ENCODE peak calls at places on chromosomes 13 and 19, in ten cellular contexts. W is K562, J is IMR-90, Z is uterus, C is stomach, R is sigmoid colon, E is body of pancreas, U is A549, I is right lobe of liver, B is breast epithelium. A is an unnamed sample.

GRCh38 chr13:28493740-28494536 is 990 bp downstream of the FLT1 start:
- DNase-seq in E (no peak), B (no peak), R (no peak), C (no peak), I (no peak), U (no peak), Z (no peak), J (no peak), W (no peak), A (no peak)

GRCh38 chr19:36059180-36059910 is 4.6 kb downstream of the WDR62 start:
- DNase-seq in Z (no peak), R (no peak), W (no peak), C (no peak), B (no peak), J (no peak), U (no peak), E (no peak), I (no peak), A (no peak)

GRCh38 chr13:67574320-67575233 is 344.4 kb upstream of the PCDH9 start:
- DNase-seq in Z (no peak), W (no peak), U (no peak), I (no peak), B (no peak), C (no peak), R (no peak), J (peak; percentile 54), E (no peak), A (no peak)

GRCh38 chr13:26280295-26280694 is 26.4 kb downstream of the CDK8 start:
- DNase-seq in W (no peak), C (no peak), Z (no peak), U (no peak), E (no peak), I (no peak), J (peak; percentile 70), R (no peak), B (no peak), A (no peak)

GRCh38 chr19:10884273-10884672 is 12.9 kb downstream of the CARM1 start:
- DNase-seq in I (no peak), Z (peak; percentile 80), U (no peak), R (peak; percentile 85), C (no peak), W (peak; percentile 20), E (peak; percentile 28), B (no peak), J (peak; percentile 77), A (no peak)

GRCh38 chr19:52369463-52370340 is at the start of gene ZNF880:
- DNase-seq in R (peak; percentile 96), E (peak; percentile 94), J (peak; percentile 89), C (peak; percentile 92), I (peak; percentile 78), B (peak; percentile 91), Z (peak; percentile 93), W (peak; percentile 39), U (peak; percentile 66), A (peak; percentile 93)

GRCh38 chr13:113544071-113544891 is 40.3 kb upstream of the TFDP1 start:
- DNase-seq in U (no peak), Z (no peak), W (no peak), J (no peak), B (peak; percentile 48), I (no peak), R (no peak), C (no peak), E (peak; percentile 88), A (no peak)

GRCh38 chr13:66927562-66927961 is 302.6 kb downstream of the PCDH9 start:
- DNase-seq in I (no peak), C (no peak), W (no peak), J (no peak), E (no peak), U (no peak), R (no peak), Z (no peak), B (no peak), A (no peak)

GRCh38 chr19:17655751-17656480 is 32.2 kb downstream of the UNC13A start:
- DNase-seq in J (no peak), Z (no peak), B (no peak), U (no peak), E (no peak), I (no peak), W (no peak), C (no peak), R (no peak), A (no peak)

GRCh38 chr19:17652627-17653026 is 35.5 kb downstream of the UNC13A start:
- DNase-seq in C (no peak), B (no peak), E (no peak), U (no peak), J (no peak), R (no peak), W (no peak), Z (no peak), I (no peak), A (no peak)

GRCh38 chr19:17656970-17657369 is 31.2 kb downstream of the UNC13A start:
- DNase-seq in E (no peak), W (no peak), U (no peak), Z (no peak), C (no peak), I (no peak), J (no peak), R (no peak), B (no peak), A (no peak)

GRCh38 chr19:17658240-17658639 is 29.9 kb downstream of the UNC13A start:
- DNase-seq in I (no peak), J (no peak), U (no peak), R (no peak), W (no peak), B (no peak), C (no peak), E (no peak), Z (no peak), A (no peak)

DNA sequence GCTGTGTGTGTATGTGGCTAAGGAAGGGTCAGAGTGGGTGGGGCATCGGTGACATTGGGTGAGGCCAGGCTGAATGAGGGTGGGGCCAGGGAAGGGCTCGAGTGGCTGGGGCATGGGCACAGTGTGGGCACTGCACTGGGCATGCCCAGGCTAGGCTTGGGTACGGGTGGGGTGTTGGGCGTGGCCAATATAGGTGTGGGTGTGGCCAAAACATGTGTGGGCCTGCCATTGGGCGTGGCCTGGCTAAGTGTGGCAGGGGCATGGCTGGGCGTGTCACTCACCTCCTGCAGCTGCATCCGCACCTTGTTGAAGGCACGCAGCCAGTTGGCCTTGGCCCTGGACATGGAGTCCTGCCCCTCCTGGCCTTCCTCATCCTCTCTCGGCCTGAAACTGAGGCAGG is 33.2 kb downstream of the UNC13A start:
- DNase-seq in Z (no peak), J (no peak), E (no peak), W (peak; percentile 60), C (no peak), U (peak; percentile 39), B (no peak), I (no peak), R (no peak), A (no peak)
- H3K4me1 ChIP-seq in Z (no peaks in the 10 kb centered on the region), J (no peaks in the 10 kb centered on the region), E (no peaks in the 10 kb centered on the region), W (no peaks in the 10 kb centered on the region), C (no peaks in the 10 kb centered on the region), U (no peaks in the 10 kb centered on the region), B (no peaks in the 10 kb centered on the region), I (no peaks in the 10 kb centered on the region), R (no peaks in the 10 kb centered on the region), A (peaks cover 12% of the 10 kb centered on the region)

GRCh38 chr13:94602467-94602866 is 810 bp downstream of the GPR180 start:
- DNase-seq in U (no peak), J (no peak), R (no peak), I (no peak), C (no peak), Z (no peak), E (no peak), B (no peak), W (no peak), A (no peak)

GRCh38 chr13:94599877-94600276 is 1.8 kb upstream of the GPR180 start:
- DNase-seq in C (no peak), Z (no peak), E (no peak), I (peak; percentile 82), U (no peak), J (no peak), W (no peak), B (no peak), R (no peak), A (no peak)

GRCh38 chr13:94598281-94598680 is 2.3 kb upstream of the TGDS start:
- DNase-seq in E (no peak), C (no peak), R (no peak), J (peak; percentile 21), B (no peak), Z (no peak), W (no peak), U (no peak), I (no peak), A (no peak)

GRCh38 chr13:94596575-94596971 is 621 bp upstream of the TGDS start:
- DNase-seq in B (no peak), R (peak; percentile 65), Z (peak; percentile 18), W (no peak), U (no peak), E (no peak), J (no peak), C (no peak), I (no peak), A (no peak)

GRCh38 chr13:94601446-94602431 is at the start of gene GPR180:
- DNase-seq in I (peak; percentile 96), R (peak; percentile 99), E (peak; percentile 98), B (peak; percentile 90), W (peak; percentile 83), J (peak; percentile 100), U (peak; percentile 98), C (peak; percentile 96), Z (peak; percentile 98), A (peak; percentile 89)
- TF ChIP-seq POLR2A in I (peak; percentile 95), R (peak; percentile 40), E (peak; percentile 85), B (peak; percentile 42), W (peak; percentile 77), J (peak; percentile 73), U (peak; percentile 61), C (no peak), Z (peak; percentile 40), A (peak; percentile 54)

GRCh38 chr13:93289842-93290241 is 63.2 kb downstream of the GPC6 start:
- DNase-seq in W (no peak), R (no peak), C (no peak), I (no peak), Z (no peak), J (no peak), E (no peak), B (no peak), U (no peak), A (no peak)

GRCh38 chr13:93293716-93294115 is 67.1 kb downstream of the GPC6 start:
- DNase-seq in E (no peak), U (no peak), R (no peak), B (no peak), W (peak; percentile 13), I (no peak), J (no peak), Z (no peak), C (no peak), A (no peak)

GRCh38 chr13:93290503-93290902 is 63.9 kb downstream of the GPC6 start:
- DNase-seq in R (no peak), E (no peak), J (peak; percentile 46), C (no peak), Z (no peak), U (no peak), W (no peak), I (no peak), B (no peak), A (no peak)

GRCh38 chr13:93286047-93286446 is 59.4 kb downstream of the GPC6 start:
- DNase-seq in Z (no peak), I (no peak), B (no peak), C (no peak), R (no peak), W (no peak), J (no peak), E (no peak), U (no peak), A (no peak)

DNA sequence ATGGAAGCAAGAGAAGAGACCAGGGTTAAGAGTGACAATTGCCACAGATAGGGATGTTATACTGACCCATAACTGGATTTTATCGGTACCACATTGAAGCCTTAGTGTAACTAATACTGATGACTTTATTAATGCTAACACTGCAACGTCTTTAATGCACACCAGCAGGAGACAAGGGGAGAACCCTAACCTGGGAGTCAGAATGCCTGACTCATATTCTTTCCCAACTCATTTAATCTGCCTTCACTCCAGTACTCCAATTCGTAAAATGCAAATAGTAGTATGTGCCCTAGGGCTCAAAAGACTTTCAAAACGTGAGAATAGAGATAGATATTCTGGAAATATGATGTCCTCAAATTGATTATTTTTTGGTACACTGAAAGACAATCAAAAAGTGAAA is 62.4 kb downstream of the GPC6 start:
- DNase-seq in R (no peak), E (no peak), B (no peak), U (no peak), C (no peak), I (no peak), J (peak; percentile 8), Z (no peak), W (peak; percentile 15), A (no peak)
- H3K27ac ChIP-seq in R (no peak overlapping the region), E (no peak overlapping the region), B (no peak overlapping the region), U (no peak overlapping the region), C (no peak overlapping the region), I (no peak overlapping the region), J (no peak overlapping the region), Z (no peak overlapping the region), W (no peak overlapping the region), A (no peak overlapping the region)

GRCh38 chr13:51156666-51157065 is 45.6 kb upstream of the C13orf42 start:
- DNase-seq in R (no peak), I (no peak), C (no peak), B (no peak), E (no peak), Z (no peak), W (no peak), J (no peak), U (no peak), A (no peak)
- H3K4me1 ChIP-seq in R (peaks cover 8% of the 10 kb centered on the region), I (no peaks in the 10 kb centered on the region), C (no peaks in the 10 kb centered on the region), B (no peaks in the 10 kb centered on the region), E (no peaks in the 10 kb centered on the region), Z (no peaks in the 10 kb centered on the region), W (peaks cover 6% of the 10 kb centered on the region), J (no peaks in the 10 kb centered on the region), U (no peaks in the 10 kb centered on the region), A (peaks cover 5% of the 10 kb centered on the region)

A was measured in tibial nerve.